ENCODE peak calls at places on chromosomes 11 and 22, in seven cellular contexts. B is testis; C is cardiac fibroblast; S is activated CD4-positive, CD25-positive, alpha-beta regulatory T cell; A is AG04449; J is CD4-positive, alpha-beta T cell; R is naive thymus-derived CD4-positive, alpha-beta T cell. K is an unnamed sample.

GRCh38 chr22:36180928-36181327 is 20.4 kb upstream of the APOL3 start:
- DNase-seq in B (no peak), C (no peak), S (no peak), A (no peak), J (no peak), R (no peak), K (no peak)

GRCh38 chr22:28899199-28899853 is 16.0 kb downstream of the ZNRF3 start:
- DNase-seq in B (no peak), C (no peak), S (peak), A (no peak), J (peak), R (peak), K (peak)

GRCh38 chr22:35649026-35649553 is 844 bp downstream of the APOL6 start:
- DNase-seq in B (no peak), C (no peak), S (no peak), A (no peak), J (no peak), R (no peak), K (no peak)

GRCh38 chr22:46031965-46032851 is 55.2 kb upstream of the WNT7B start:
- DNase-seq in B (no peak), C (no peak), S (no peak), A (no peak), J (no peak), R (no peak), K (no peak)

GRCh38 chr11:78961938-78962701 is 387.5 kb upstream of the NARS2 start:
- DNase-seq in B (peak), C (peak), S (no peak), A (no peak), J (no peak), R (no peak), K (no peak)

GRCh38 chr22:23401910-23402274 is 178.2 kb downstream of the IGLL1 start:
- DNase-seq in B (peak), C (no peak), S (no peak), A (no peak), J (no peak), R (no peak), K (no peak)

GRCh38 chr11:86896486-86896885 is 58.7 kb downstream of the FZD4 start:
- DNase-seq in B (no peak), C (peak), S (no peak), A (no peak), J (no peak), R (no peak), K (peak)

GRCh38 chr11:118214210-118214914 is 10.4 kb downstream of the JAML start:
- DNase-seq in B (peak), C (no peak), S (no peak), A (no peak), J (no peak), R (no peak), K (no peak)

GRCh38 chr11:76397383-76397782 is 16.3 kb downstream of the GVQW3 start:
- DNase-seq in B (no peak), C (no peak), S (no peak), A (no peak), J (no peak), R (no peak), K (no peak)

GRCh38 chr22:24088796-24089195 is 77.7 kb downstream of the CABIN1 start:
- DNase-seq in B (no peak), C (peak), S (no peak), A (no peak), J (no peak), R (no peak), K (no peak)